ENCODE peak calls at places on chromosomes 12 and 14, in nine cellular contexts. U is cardiac fibroblast, D is gastrocnemius medialis, I is transverse colon, T is thyroid gland, J is epithelial cell of esophagus, O is GM12865, P is fibroblast of villous mesenchyme, K is ovary. W is an unnamed sample.
A peak's percentile ranks its signal among the peaks of the same experiment; 100 is the strongest.

GRCh38 chr14:78690836-78691235 is 520.7 kb downstream of the NRXN3 start:
- DNase-seq in U (no peak), J (no peak), T (no peak), D (no peak), O (no peak), I (no peak), K (no peak), P (no peak), W (no peak)

GRCh38 chr14:99846808-99847207 is 53.6 kb downstream of the EML1 start:
- DNase-seq in U (no peak), P (no peak), T (no peak), J (no peak), D (no peak), I (no peak), O (no peak), K (no peak), W (no peak)

GRCh38 chr14:29444216-29444615 is 483.4 kb downstream of the PRKD1 start:
- DNase-seq in P (no peak), J (no peak), O (no peak), K (no peak), T (no peak), D (no peak), I (no peak), U (no peak), W (no peak)

GRCh38 chr12:12172106-12172511 is 94.7 kb downstream of the LRP6 start:
- DNase-seq in D (no peak), I (no peak), T (peak; percentile 14), U (peak; percentile 40), K (no peak), O (peak; percentile 81), J (peak; percentile 83), P (peak; percentile 69), W (peak; percentile 74)

GRCh38 chr12:124392271-124392990 is 97.5 kb downstream of the RFLNA start:
- DNase-seq in J (no peak), P (peak; percentile 56), U (peak; percentile 57), T (no peak), K (peak; percentile 53), O (no peak), D (no peak), I (peak; percentile 40), W (no peak)

GRCh38 chr14:23299186-23299521 is 3.5 kb downstream of the PPP1R3E start:
- DNase-seq in U (no peak), T (no peak), D (no peak), O (no peak), J (peak; percentile 83), I (no peak), K (peak; percentile 17), P (no peak), W (no peak)

GRCh38 chr12:54415223-54415929 is 3.7 kb downstream of the ITGA5 start:
- DNase-seq in D (no peak), U (no peak), I (no peak), J (no peak), P (no peak), K (no peak), T (peak; percentile 45), O (no peak), W (no peak)

GRCh38 chr12:110543252-110543959 is 39.7 kb downstream of the PPTC7 start:
- DNase-seq in O (peak; percentile 74), J (peak; percentile 89), P (peak; percentile 90), D (peak; percentile 99), I (peak; percentile 90), T (peak; percentile 97), K (peak; percentile 93), U (peak; percentile 94), W (no peak)

GRCh38 chr12:20807192-20808080 is 3.1 kb upstream of the SLCO1B3 start:
- DNase-seq in T (no peak), O (no peak), P (no peak), I (no peak), J (no peak), K (no peak), U (no peak), D (no peak), W (no peak)

GRCh38 chr14:49986344-49987014 is 93.6 kb downstream of the ARF6 start:
- DNase-seq in T (no peak), P (no peak), D (no peak), K (no peak), J (no peak), U (peak; percentile 71), I (no peak), O (peak; percentile 44), W (no peak)

GRCh38 chr14:89953602-89954001 is 928 bp downstream of the EFCAB11 start:
- DNase-seq in J (no peak), U (no peak), K (no peak), I (no peak), T (no peak), D (no peak), O (no peak), P (no peak), W (no peak)

GRCh38 chr12:78305808-78306207 is 475.1 kb downstream of the NAV3 start:
- DNase-seq in K (no peak), T (no peak), U (no peak), O (no peak), P (no peak), D (no peak), J (no peak), I (no peak), W (no peak)

GRCh38 chr14:27672047-27672446 is 1074.2 kb upstream of the NOVA1 start:
- DNase-seq in K (no peak), J (no peak), U (no peak), O (no peak), D (no peak), P (no peak), I (no peak), T (no peak), W (no peak)

GRCh38 chr12:90883456-90883855 is 71.5 kb downstream of the CCER1 start:
- DNase-seq in J (no peak), D (no peak), O (no peak), U (no peak), K (no peak), P (no peak), I (no peak), T (no peak), W (no peak)

GRCh38 chr12:4269279-4269991 is 4.1 kb upstream of the CCND2 start:
- DNase-seq in T (peak; percentile 84), U (peak; percentile 61), K (peak; percentile 82), D (peak; percentile 46), O (peak; percentile 82), I (peak; percentile 89), J (peak; percentile 72), P (peak; percentile 42), W (no peak)

GRCh38 chr14:29927596-29928341 is at the start of gene PRKD1:
- DNase-seq in J (peak; percentile 30), U (peak; percentile 71), T (peak; percentile 76), D (peak; percentile 25), O (no peak), P (peak; percentile 59), K (peak; percentile 72), I (peak; percentile 51), W (no peak)

GRCh38 chr12:13444076-13444475 is 247.6 kb downstream of the EMP1 start:
- DNase-seq in K (no peak), D (no peak), T (no peak), P (no peak), J (no peak), U (no peak), O (no peak), I (no peak), W (no peak)

GRCh38 chr12:77354766-77355362 is 289.5 kb upstream of the E2F7 start:
- DNase-seq in T (no peak), U (peak; percentile 28), I (no peak), D (no peak), O (no peak), K (no peak), P (no peak), J (no peak), W (no peak)

DNA sequence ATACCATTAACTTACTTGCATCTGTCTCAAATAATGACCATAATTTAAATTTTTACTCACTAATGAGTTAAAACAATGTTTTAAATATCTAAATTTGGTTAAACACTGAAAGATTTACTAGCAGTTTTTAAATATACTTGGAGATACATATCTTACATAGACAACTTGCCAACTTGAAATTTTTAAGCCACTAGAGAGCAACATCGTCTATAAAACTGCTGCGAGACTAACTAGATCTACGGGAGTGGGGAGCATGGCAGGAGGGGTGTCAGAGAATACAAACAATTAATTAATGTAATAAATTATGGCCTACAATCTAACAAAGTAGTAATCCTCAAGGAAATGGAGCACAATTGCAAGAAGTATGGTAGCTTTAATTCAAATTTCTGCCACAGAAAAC is 120.4 kb downstream of the LRRIQ1 start:
- DNase-seq in J (no peak), T (no peak), O (no peak), K (no peak), D (no peak), U (no peak), I (no peak), P (no peak), W (no peak)
- H3K4me3 ChIP-seq in J (no peak overlapping the region), T (no peak overlapping the region), O (no peak overlapping the region), K (no peak overlapping the region), D (no peak overlapping the region), U (no peak overlapping the region), I (no peak overlapping the region), P (no peak overlapping the region), W (no peak overlapping the region)

GRCh38 chr14:106848330-106849121 is 1322.1 kb downstream of the TMEM121 start:
- DNase-seq in I (peak; percentile 53), J (no peak), U (peak; percentile 75), O (peak; percentile 68), T (no peak), K (no peak), P (peak; percentile 24), D (no peak), W (no peak)
- TF ChIP-seq CTCF in I (peak; percentile 44), J (no peak), U (peak; percentile 40), O (peak; percentile 41), T (no peak), K (peak; percentile 42), P (no peak), D (no peak), W (no peak)

GRCh38 chr12:26799741-26800140 is 33.3 kb downstream of the ITPR2 start:
- DNase-seq in T (no peak), K (no peak), J (peak; percentile 26), P (no peak), I (no peak), O (peak; percentile 47), U (no peak), D (no peak), W (no peak)
- H3K4me3 ChIP-seq in T (no peak overlapping the region), K (no peak overlapping the region), J (no peak overlapping the region), P (no peak overlapping the region), I (no peak overlapping the region), O (no peak overlapping the region), U (no peak overlapping the region), D (no peak overlapping the region), W (no peak overlapping the region)

DNA sequence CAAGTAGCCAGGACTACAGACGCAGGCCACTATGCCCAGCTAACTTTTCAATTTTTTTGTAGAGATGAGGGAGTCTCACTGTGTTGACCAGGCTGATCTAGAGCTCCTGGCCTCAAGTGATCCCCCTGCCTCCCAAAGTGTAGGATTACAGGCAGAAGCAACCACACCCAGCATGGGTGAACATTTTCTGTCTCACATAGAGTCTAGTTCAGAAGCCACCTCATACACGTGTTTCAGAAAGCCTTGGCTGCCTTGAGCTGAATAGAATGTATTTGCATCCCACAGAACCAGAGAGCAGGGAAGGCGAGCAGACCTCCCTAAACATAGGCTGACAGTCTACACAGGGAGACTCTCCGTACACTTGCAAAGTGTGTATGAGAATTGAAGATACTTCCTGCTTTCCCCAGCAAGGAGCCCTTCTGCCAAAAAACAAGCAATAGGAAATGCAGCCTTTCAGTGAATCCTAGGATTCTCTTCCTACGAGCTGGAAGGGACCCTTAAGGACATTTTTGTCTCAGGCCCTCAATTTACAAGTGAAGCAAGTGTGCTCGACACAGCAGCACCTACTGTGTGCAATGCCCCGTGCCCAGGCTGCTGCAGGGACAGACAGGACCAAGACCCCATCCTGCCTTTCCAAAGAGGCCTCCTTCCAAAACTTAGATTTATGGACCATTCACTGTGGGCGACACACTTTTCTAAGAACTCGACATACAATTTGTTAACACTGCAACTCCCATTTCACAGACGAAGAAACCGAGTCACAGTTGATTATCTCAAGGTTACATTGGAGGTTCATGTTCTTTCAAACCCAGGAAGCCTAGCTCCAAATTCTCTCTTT is 11.2 kb downstream of the NUAK1 start:
- DNase-seq in U (peak; percentile 35), O (no peak), T (no peak), P (peak; percentile 64), D (no peak), J (no peak), K (no peak), I (no peak), W (no peak)
- TF ChIP-seq CTCF in U (peak; percentile 8), O (no peak), T (no peak), P (peak; percentile 23), D (no peak), J (no peak), K (no peak), I (no peak), W (no peak)

W was measured in AG09309.